ENCODE peak calls at places on chromosome 4, in nine cellular contexts. One of them, this sample, is unnamed.
A peak's percentile ranks its signal among the peaks of the same experiment; 100 is the strongest.

GRCh38 chr4:102439835-102440234 is 61.3 kb upstream of the NFKB1 start:
- DNase-seq in IMR-90: peak; percentile 84
- DNase-seq in ovary: no peak
- DNase-seq in esophagus squamous epithelium: no peak
- DNase-seq in substantia nigra: no peak
- DNase-seq in ascending aorta: no peak
- DNase-seq in hepatocyte: peak; percentile 39
- DNase-seq in Panc1: no peak
- DNase-seq in lower lobe of right lung: no peak
- DNase-seq in this sample: no peak

GRCh38 chr4:120319230-120319761 is 252.6 kb upstream of the MAD2L1 start:
- DNase-seq in IMR-90: no peak
- DNase-seq in ovary: no peak
- DNase-seq in esophagus squamous epithelium: no peak
- DNase-seq in substantia nigra: no peak
- DNase-seq in ascending aorta: no peak
- DNase-seq in hepatocyte: no peak
- DNase-seq in Panc1: no peak
- DNase-seq in lower lobe of right lung: no peak
- DNase-seq in this sample: no peak

GRCh38 chr4:88244821-88245579 is 39.4 kb downstream of the PPM1K start:
- DNase-seq in IMR-90: no peak
- DNase-seq in ovary: no peak
- DNase-seq in esophagus squamous epithelium: no peak
- DNase-seq in substantia nigra: no peak
- DNase-seq in ascending aorta: no peak
- DNase-seq in hepatocyte: no peak
- DNase-seq in Panc1: no peak
- DNase-seq in lower lobe of right lung: no peak
- DNase-seq in this sample: peak; percentile 28

GRCh38 chr4:5114911-5115310 is 63.6 kb downstream of the STK32B start:
- DNase-seq in IMR-90: peak; percentile 58
- DNase-seq in ovary: no peak
- DNase-seq in esophagus squamous epithelium: no peak
- DNase-seq in substantia nigra: no peak
- DNase-seq in ascending aorta: no peak
- DNase-seq in hepatocyte: no peak
- DNase-seq in Panc1: no peak
- DNase-seq in lower lobe of right lung: no peak
- DNase-seq in this sample: no peak

GRCh38 chr4:178823673-178824072 is 1381.4 kb upstream of the AGA start:
- DNase-seq in IMR-90: peak; percentile 7
- DNase-seq in ovary: no peak
- DNase-seq in esophagus squamous epithelium: no peak
- DNase-seq in substantia nigra: no peak
- DNase-seq in ascending aorta: no peak
- DNase-seq in hepatocyte: no peak
- DNase-seq in Panc1: no peak
- DNase-seq in lower lobe of right lung: no peak
- DNase-seq in this sample: no peak

GRCh38 chr4:153488006-153488718 is 22.0 kb downstream of the TMEM131L start:
- DNase-seq in IMR-90: peak; percentile 53
- DNase-seq in ovary: no peak
- DNase-seq in esophagus squamous epithelium: no peak
- DNase-seq in substantia nigra: no peak
- DNase-seq in ascending aorta: no peak
- DNase-seq in hepatocyte: no peak
- DNase-seq in Panc1: no peak
- DNase-seq in lower lobe of right lung: no peak
- DNase-seq in this sample: peak; percentile 66

GRCh38 chr4:55574252-55574651 is 17.8 kb downstream of the PDCL2 start:
- DNase-seq in IMR-90: no peak
- DNase-seq in ovary: no peak
- DNase-seq in esophagus squamous epithelium: no peak
- DNase-seq in substantia nigra: no peak
- DNase-seq in ascending aorta: no peak
- DNase-seq in hepatocyte: no peak
- DNase-seq in Panc1: no peak
- DNase-seq in lower lobe of right lung: no peak
- DNase-seq in this sample: no peak

GRCh38 chr4:6594826-6595355 is 19.9 kb downstream of the MAN2B2 start:
- DNase-seq in IMR-90: peak; percentile 43
- DNase-seq in ovary: no peak
- DNase-seq in esophagus squamous epithelium: no peak
- DNase-seq in substantia nigra: no peak
- DNase-seq in ascending aorta: no peak
- DNase-seq in hepatocyte: no peak
- DNase-seq in Panc1: no peak
- DNase-seq in lower lobe of right lung: no peak
- DNase-seq in this sample: no peak

GRCh38 chr4:51906167-51906647 is 63.3 kb downstream of the DCUN1D4 start:
- DNase-seq in IMR-90: peak; percentile 47
- DNase-seq in ovary: no peak
- DNase-seq in esophagus squamous epithelium: no peak
- DNase-seq in substantia nigra: peak; percentile 16
- DNase-seq in ascending aorta: no peak
- DNase-seq in hepatocyte: peak; percentile 33
- DNase-seq in Panc1: no peak
- DNase-seq in lower lobe of right lung: no peak
- DNase-seq in this sample: no peak

DNA sequence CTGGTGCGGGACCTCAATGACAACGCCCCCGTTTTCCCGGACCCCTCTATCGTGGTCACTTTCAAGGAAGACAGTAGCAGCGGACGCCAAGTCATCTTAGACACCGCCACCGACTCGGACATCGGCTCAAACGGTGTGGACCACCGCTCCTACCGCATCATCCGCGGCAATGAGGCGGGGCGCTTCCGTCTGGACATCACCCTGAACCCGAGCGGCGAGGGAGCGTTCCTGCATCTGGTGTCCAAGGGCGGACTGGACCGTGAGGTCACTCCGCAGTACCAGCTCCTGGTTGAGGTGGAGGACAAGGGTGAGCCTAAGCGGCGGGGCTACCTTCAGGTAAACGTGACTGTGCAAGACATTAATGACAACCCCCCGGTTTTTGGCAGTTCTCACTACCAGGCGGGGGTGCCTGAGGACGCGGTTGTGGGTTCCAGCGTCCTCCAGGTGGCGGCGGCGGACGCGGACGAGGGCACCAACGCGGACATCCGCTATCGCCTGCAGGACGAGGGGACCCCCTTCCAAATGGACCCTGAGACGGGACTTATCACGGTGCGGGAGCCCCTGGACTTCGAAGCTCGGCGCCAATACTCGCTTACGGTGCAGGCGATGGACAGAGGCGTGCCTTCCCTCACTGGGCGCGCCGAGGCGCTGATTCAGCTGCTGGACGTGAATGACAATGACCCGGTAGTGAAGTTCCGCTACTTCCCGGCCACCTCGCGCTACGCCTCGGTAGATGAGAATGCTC is 2.2 kb downstream of the FAT4 start:
- DNase-seq in IMR-90: peak; percentile 35
- DNase-seq in ovary: peak; percentile 53
- DNase-seq in esophagus squamous epithelium: no peak
- DNase-seq in substantia nigra: peak; percentile 47
- DNase-seq in ascending aorta: no peak
- DNase-seq in hepatocyte: peak; percentile 40
- DNase-seq in Panc1: no peak
- DNase-seq in lower lobe of right lung: peak; percentile 55
- DNase-seq in this sample: no peak
- H3K27ac ChIP-seq in IMR-90: peak overlapping the region; percentile 65
- H3K27ac ChIP-seq in ovary: peak overlapping the region; percentile 92
- H3K27ac ChIP-seq in esophagus squamous epithelium: peak overlapping the region; percentile 92
- H3K27ac ChIP-seq in substantia nigra: peak overlapping the region; percentile 92
- H3K27ac ChIP-seq in ascending aorta: peak overlapping the region; percentile 96
- H3K27ac ChIP-seq in hepatocyte: peak overlapping the region; percentile 94
- H3K27ac ChIP-seq in Panc1: peak overlapping the region; percentile 76
- H3K27ac ChIP-seq in lower lobe of right lung: peak overlapping the region; percentile 85
- H3K27ac ChIP-seq in this sample: no peak overlapping the region

DNA sequence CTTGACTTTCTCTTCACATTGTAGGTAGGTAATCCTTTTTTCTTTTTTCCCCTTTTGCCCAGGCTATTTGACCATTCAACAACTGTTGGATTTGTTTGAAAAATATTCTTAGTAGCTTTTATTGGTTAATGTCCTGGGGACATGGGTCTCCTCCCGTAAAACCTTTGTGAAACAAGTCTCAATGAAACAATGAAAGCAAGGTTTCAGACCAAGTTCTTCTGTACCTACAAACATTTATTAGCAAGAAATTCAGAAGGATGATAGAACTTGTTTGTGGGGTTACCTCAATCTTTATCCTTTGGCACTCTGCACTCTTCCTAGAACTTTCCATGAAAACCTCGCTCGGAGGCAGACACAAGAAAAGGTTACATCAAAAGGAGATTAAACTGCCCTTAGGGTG is 190.7 kb upstream of the ANK2 start:
- DNase-seq in IMR-90: no peak
- DNase-seq in ovary: no peak
- DNase-seq in esophagus squamous epithelium: no peak
- DNase-seq in substantia nigra: no peak
- DNase-seq in ascending aorta: no peak
- DNase-seq in hepatocyte: no peak
- DNase-seq in Panc1: no peak
- DNase-seq in lower lobe of right lung: no peak
- DNase-seq in this sample: no peak
- H3K27ac ChIP-seq in IMR-90: no peak overlapping the region
- H3K27ac ChIP-seq in ovary: no peak overlapping the region
- H3K27ac ChIP-seq in esophagus squamous epithelium: no peak overlapping the region
- H3K27ac ChIP-seq in substantia nigra: peak overlapping the region; percentile 62
- H3K27ac ChIP-seq in ascending aorta: peak overlapping the region; percentile 32
- H3K27ac ChIP-seq in hepatocyte: no peak overlapping the region
- H3K27ac ChIP-seq in Panc1: no peak overlapping the region
- H3K27ac ChIP-seq in lower lobe of right lung: no peak overlapping the region
- H3K27ac ChIP-seq in this sample: no peak overlapping the region

GRCh38 chr4:15870921-15871664 is 67.4 kb downstream of the FGFBP1 start:
- DNase-seq in IMR-90: no peak
- DNase-seq in ovary: no peak
- DNase-seq in esophagus squamous epithelium: no peak
- DNase-seq in substantia nigra: no peak
- DNase-seq in ascending aorta: no peak
- DNase-seq in hepatocyte: no peak
- DNase-seq in Panc1: no peak
- DNase-seq in lower lobe of right lung: no peak
- DNase-seq in this sample: no peak

GRCh38 chr4:15868065-15868464 is 70.5 kb downstream of the FGFBP1 start:
- DNase-seq in IMR-90: no peak
- DNase-seq in ovary: no peak
- DNase-seq in esophagus squamous epithelium: no peak
- DNase-seq in substantia nigra: no peak
- DNase-seq in ascending aorta: no peak
- DNase-seq in hepatocyte: peak; percentile 11
- DNase-seq in Panc1: no peak
- DNase-seq in lower lobe of right lung: no peak
- DNase-seq in this sample: no peak

GRCh38 chr4:15873117-15873516 is 65.4 kb downstream of the FGFBP1 start:
- DNase-seq in IMR-90: no peak
- DNase-seq in ovary: no peak
- DNase-seq in esophagus squamous epithelium: no peak
- DNase-seq in substantia nigra: no peak
- DNase-seq in ascending aorta: no peak
- DNase-seq in hepatocyte: no peak
- DNase-seq in Panc1: no peak
- DNase-seq in lower lobe of right lung: no peak
- DNase-seq in this sample: no peak

GRCh38 chr4:15868816-15869413 is 69.6 kb downstream of the FGFBP1 start:
- DNase-seq in IMR-90: no peak
- DNase-seq in ovary: no peak
- DNase-seq in esophagus squamous epithelium: no peak
- DNase-seq in substantia nigra: no peak
- DNase-seq in ascending aorta: no peak
- DNase-seq in hepatocyte: no peak
- DNase-seq in Panc1: no peak
- DNase-seq in lower lobe of right lung: no peak
- DNase-seq in this sample: no peak

GRCh38 chr4:15870079-15870478 is 68.5 kb downstream of the FGFBP1 start:
- DNase-seq in IMR-90: no peak
- DNase-seq in ovary: no peak
- DNase-seq in esophagus squamous epithelium: no peak
- DNase-seq in substantia nigra: no peak
- DNase-seq in ascending aorta: no peak
- DNase-seq in hepatocyte: no peak
- DNase-seq in Panc1: no peak
- DNase-seq in lower lobe of right lung: no peak
- DNase-seq in this sample: no peak
- H3K27ac ChIP-seq in IMR-90: no peak overlapping the region
- H3K27ac ChIP-seq in ovary: no peak overlapping the region
- H3K27ac ChIP-seq in esophagus squamous epithelium: no peak overlapping the region
- H3K27ac ChIP-seq in substantia nigra: no peak overlapping the region
- H3K27ac ChIP-seq in ascending aorta: no peak overlapping the region
- H3K27ac ChIP-seq in hepatocyte: no peak overlapping the region
- H3K27ac ChIP-seq in Panc1: no peak overlapping the region
- H3K27ac ChIP-seq in lower lobe of right lung: no peak overlapping the region
- H3K27ac ChIP-seq in this sample: no peak overlapping the region

GRCh38 chr4:7860600-7861158 is 79.0 kb downstream of the AFAP1 start:
- DNase-seq in IMR-90: no peak
- DNase-seq in ovary: no peak
- DNase-seq in esophagus squamous epithelium: no peak
- DNase-seq in substantia nigra: no peak
- DNase-seq in ascending aorta: no peak
- DNase-seq in hepatocyte: no peak
- DNase-seq in Panc1: no peak
- DNase-seq in lower lobe of right lung: no peak
- DNase-seq in this sample: no peak

GRCh38 chr4:7859350-7859749 is 80.3 kb downstream of the AFAP1 start:
- DNase-seq in IMR-90: no peak
- DNase-seq in ovary: no peak
- DNase-seq in esophagus squamous epithelium: no peak
- DNase-seq in substantia nigra: no peak
- DNase-seq in ascending aorta: no peak
- DNase-seq in hepatocyte: no peak
- DNase-seq in Panc1: no peak
- DNase-seq in lower lobe of right lung: no peak
- DNase-seq in this sample: no peak

GRCh38 chr4:7857993-7858392 is 81.7 kb downstream of the AFAP1 start:
- DNase-seq in IMR-90: no peak
- DNase-seq in ovary: no peak
- DNase-seq in esophagus squamous epithelium: no peak
- DNase-seq in substantia nigra: no peak
- DNase-seq in ascending aorta: no peak
- DNase-seq in hepatocyte: no peak
- DNase-seq in Panc1: no peak
- DNase-seq in lower lobe of right lung: no peak
- DNase-seq in this sample: no peak

GRCh38 chr4:7857238-7857701 is 82.4 kb downstream of the AFAP1 start:
- DNase-seq in IMR-90: peak; percentile 99
- DNase-seq in ovary: no peak
- DNase-seq in esophagus squamous epithelium: no peak
- DNase-seq in substantia nigra: no peak
- DNase-seq in ascending aorta: no peak
- DNase-seq in hepatocyte: no peak
- DNase-seq in Panc1: no peak
- DNase-seq in lower lobe of right lung: no peak
- DNase-seq in this sample: no peak

DNA sequence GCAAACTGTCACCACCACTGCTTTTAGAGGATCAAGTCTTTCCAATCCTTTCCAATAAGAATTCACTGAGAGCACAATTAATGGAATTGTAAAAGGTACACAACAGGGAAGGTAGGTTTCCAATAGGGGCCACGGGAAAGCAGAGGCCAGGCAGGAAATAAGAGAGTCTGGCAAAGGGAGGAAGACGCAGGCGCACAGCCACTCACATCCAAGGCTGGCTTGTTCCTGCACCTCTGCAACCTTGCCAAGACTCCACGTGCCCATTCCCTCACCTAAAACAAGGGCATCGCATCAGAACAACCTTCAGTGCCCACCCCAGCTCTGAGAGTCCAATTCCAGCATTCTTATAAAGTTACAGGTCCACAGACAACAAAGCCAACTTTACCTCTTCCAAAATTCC is 81.2 kb downstream of the AFAP1 start:
- DNase-seq in IMR-90: no peak
- DNase-seq in ovary: no peak
- DNase-seq in esophagus squamous epithelium: no peak
- DNase-seq in substantia nigra: no peak
- DNase-seq in ascending aorta: no peak
- DNase-seq in hepatocyte: no peak
- DNase-seq in Panc1: no peak
- DNase-seq in lower lobe of right lung: no peak
- DNase-seq in this sample: no peak
- H3K27ac ChIP-seq in IMR-90: peak overlapping the region; percentile 91
- H3K27ac ChIP-seq in ovary: no peak overlapping the region
- H3K27ac ChIP-seq in esophagus squamous epithelium: peak overlapping the region; percentile 42
- H3K27ac ChIP-seq in substantia nigra: no peak overlapping the region
- H3K27ac ChIP-seq in ascending aorta: no peak overlapping the region
- H3K27ac ChIP-seq in hepatocyte: peak overlapping the region; percentile 68
- H3K27ac ChIP-seq in Panc1: no peak overlapping the region
- H3K27ac ChIP-seq in lower lobe of right lung: no peak overlapping the region
- H3K27ac ChIP-seq in this sample: no peak overlapping the region

This sample was measured in CD8-positive, alpha-beta memory T cell.